ENCODE peak calls at places on chromosome 1, in seven cellular contexts. Z is HepG2, F is GM12878, T is H1, H is K562, P is HCT116, E is SK-N-SH. X is an unnamed sample.

GRCh38 chr1:47424336-47424982 is 8.4 kb downstream of the FOXE3 start:
- DNase-seq in T (no peak), H (peak), Z (peak), P (peak), E (peak), F (no peak), X (peak)

GRCh38 chr1:183604048-183604808 is 14.0 kb upstream of the NCF2 start:
- DNase-seq in T (no peak), P (no peak), E (no peak), Z (no peak), H (peak), F (peak), X (no peak)

GRCh38 chr1:30912913-30913652 is 4.5 kb upstream of the SDC3 start:
- DNase-seq in E (peak), T (no peak), P (no peak), H (no peak), F (no peak), Z (no peak), X (no peak)

GRCh38 chr1:183039985-183040447 is 16.8 kb downstream of the LAMC1 start:
- DNase-seq in T (no peak), H (no peak), F (no peak), Z (no peak), E (no peak), P (no peak), X (no peak)

GRCh38 chr1:240414237-240414636 is 197.7 kb downstream of the GREM2 start:
- DNase-seq in H (no peak), F (no peak), T (no peak), Z (no peak), E (no peak), P (no peak), X (no peak)

GRCh38 chr1:110535985-110536384 is 17.0 kb upstream of the KCNA10 start:
- DNase-seq in F (no peak), H (no peak), Z (no peak), E (no peak), T (no peak), P (no peak), X (no peak)

GRCh38 chr1:23546897-23547596 is 12.3 kb downstream of the ID3 start:
- DNase-seq in H (no peak), Z (no peak), P (no peak), F (no peak), E (no peak), T (no peak), X (no peak)

GRCh38 chr1:171142081-171142450 is 43.0 kb upstream of the FMO2 start:
- DNase-seq in T (no peak), P (no peak), H (no peak), Z (peak), F (no peak), E (no peak), X (no peak)

GRCh38 chr1:82562448-82562847 is 761.7 kb downstream of the ADGRL2 start:
- DNase-seq in Z (no peak), E (no peak), H (no peak), P (no peak), T (no peak), F (no peak), X (no peak)

GRCh38 chr1:243313635-243314536 is 58.0 kb downstream of the SDCCAG8 start:
- DNase-seq in H (no peak), F (peak), T (no peak), P (no peak), Z (no peak), E (no peak), X (no peak)

DNA sequence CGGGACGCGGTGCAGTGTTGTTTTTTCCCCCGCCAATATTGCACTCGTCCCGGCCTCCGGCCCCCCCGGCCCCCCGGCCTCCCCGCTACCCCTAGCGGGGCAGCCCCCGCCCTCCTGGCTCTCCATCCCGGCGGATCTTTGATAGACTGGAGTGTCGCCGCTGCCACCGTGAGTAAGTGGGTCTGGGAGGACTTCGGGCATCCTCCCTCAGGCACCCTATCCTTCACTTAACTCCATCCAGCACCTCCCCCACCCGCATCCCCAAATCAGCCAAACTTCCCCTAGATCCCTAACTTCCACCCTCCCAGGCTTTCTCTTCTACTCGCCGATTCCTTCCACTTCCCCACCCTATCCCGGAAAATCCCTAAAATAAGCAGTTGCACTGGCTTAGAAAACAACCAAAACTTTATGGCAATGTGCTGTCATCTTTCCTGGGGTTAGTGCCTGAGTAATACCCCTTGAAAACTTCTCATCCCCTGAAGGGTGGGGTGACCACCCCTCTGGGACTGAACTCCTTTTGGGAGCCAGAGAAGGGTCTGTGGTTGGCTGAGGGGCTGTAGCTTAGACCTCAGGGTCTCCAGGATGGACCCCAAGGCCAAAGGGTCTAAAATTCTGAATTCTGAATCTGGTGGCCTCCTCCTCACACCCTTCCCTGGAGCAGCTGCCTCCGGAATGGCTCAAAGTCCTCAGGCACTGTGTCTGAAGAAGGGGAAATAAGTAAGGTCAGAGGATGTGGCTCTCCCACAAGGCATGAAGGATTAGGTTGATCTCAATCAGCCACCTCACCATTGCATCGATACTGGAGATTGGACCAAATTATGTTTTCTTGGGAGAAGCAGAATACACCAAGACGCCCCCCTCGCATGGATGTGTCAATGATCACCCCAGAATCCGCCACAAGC is 12.2 kb downstream of the THBS3 start:
- DNase-seq in T (no peak), F (no peak), E (no peak), Z (no peak), P (no peak), H (no peak), X (no peak)
- TF ChIP-seq YY1 in T (no peak), F (no peak), E (no peak), Z (no peak), P (no peak), H (no peak), X (no peak)

GRCh38 chr1:247829651-247830050 is 5.7 kb upstream of the OR14A16 start:
- DNase-seq in P (no peak), T (no peak), H (no peak), Z (no peak), E (no peak), F (no peak), X (no peak)

GRCh38 chr1:247822060-247822459 is 1.9 kb downstream of the OR14A16 start:
- DNase-seq in E (no peak), Z (no peak), H (no peak), F (no peak), P (no peak), T (no peak), X (no peak)

GRCh38 chr1:247824023-247824422 is at the start of gene OR14A16:
- DNase-seq in E (no peak), F (no peak), Z (no peak), T (no peak), H (no peak), P (no peak), X (peak)

GRCh38 chr1:247825362-247825761 is 1.4 kb upstream of the OR14A16 start:
- DNase-seq in T (no peak), F (no peak), E (no peak), Z (no peak), H (peak), P (no peak), X (no peak)
- H3K9ac ChIP-seq in T (no peak), F (no peak), E (no peak), Z (no peak), H (no peak), P (no peak), X (no peak)

GRCh38 chr1:198075296-198075695 is 81.5 kb upstream of the NEK7 start:
- DNase-seq in P (no peak), F (no peak), H (no peak), Z (no peak), T (no peak), E (no peak), X (no peak)

GRCh38 chr1:198068280-198068679 is 88.5 kb upstream of the NEK7 start:
- DNase-seq in Z (no peak), E (no peak), T (no peak), P (no peak), F (no peak), H (no peak), X (no peak)

DNA sequence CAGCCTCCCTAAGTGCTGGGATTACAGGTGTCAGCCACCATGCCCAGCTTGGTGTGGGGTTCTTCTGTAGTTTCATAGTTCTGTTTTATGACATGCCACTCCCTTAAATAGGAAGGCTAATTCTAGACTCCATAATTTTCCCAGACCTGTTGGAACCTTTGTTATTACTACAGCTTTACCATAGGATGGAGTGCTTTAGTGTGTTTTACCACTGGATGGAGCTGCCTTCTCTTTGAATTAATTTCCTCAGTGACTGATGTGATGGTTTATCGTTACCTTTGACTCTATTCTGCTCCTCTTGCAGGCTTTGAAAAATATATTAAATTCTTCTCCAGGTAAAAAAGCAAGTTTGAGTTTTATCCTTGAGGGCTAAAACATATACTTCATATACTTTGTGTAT is 84.6 kb upstream of the NEK7 start:
- DNase-seq in E (no peak), F (no peak), H (no peak), P (no peak), Z (no peak), T (no peak), X (no peak)
- TF ChIP-seq YY1 in E (no peak), F (no peak), H (no peak), P (no peak), Z (no peak), T (no peak), X (no peak)

DNA sequence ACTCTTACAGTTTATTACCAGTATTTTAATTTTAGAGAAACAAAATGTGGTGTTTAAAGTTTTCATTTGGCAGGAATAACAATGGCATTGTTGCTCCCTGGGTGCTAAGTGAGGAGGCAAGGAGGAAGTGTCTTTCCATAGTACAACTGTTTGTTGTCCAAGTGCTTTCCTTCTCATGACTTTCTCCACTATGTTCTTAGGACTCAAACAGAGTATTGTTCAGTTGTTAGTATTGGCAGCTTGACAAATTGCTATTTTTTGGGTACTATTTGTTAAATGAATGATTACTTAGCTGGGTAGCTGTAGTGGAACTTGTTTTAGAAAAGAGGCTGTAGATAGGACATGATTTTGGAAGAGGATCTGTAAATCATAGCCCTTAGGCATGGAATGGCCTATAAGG is 7.5 kb downstream of the OTUD3 start:
- DNase-seq in T (no peak), Z (no peak), E (no peak), P (no peak), H (no peak), F (no peak), X (no peak)
- H3K9ac ChIP-seq in T (no peak), Z (peak), E (no peak), P (no peak), H (no peak), F (no peak), X (no peak)

DNA sequence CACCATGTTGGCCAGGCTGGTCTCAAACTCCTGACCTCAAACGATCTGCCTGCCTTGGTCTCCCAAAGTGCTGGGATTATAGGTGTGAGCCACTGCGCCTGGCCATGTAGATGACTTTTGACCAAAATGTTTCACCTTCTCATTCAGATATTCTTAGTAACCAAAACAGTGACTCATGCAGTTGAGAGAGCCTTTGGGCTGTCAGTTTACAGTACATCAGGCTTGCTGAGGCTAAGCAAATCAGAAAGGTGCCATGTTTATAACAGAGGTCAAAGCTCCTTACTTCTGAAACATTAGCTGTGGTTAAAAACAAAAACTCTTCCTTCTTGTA is 21.0 kb downstream of the CNIH4 start:
- DNase-seq in E (no peak), F (peak), T (no peak), P (no peak), Z (peak), H (no peak), X (no peak)
- TF ChIP-seq YY1 in E (no peak), F (no peak), T (no peak), P (no peak), Z (no peak), H (no peak), X (no peak)

GRCh38 chr1:20399196-20399595 is 86.8 kb downstream of the CAMK2N1 start:
- DNase-seq in Z (no peak), P (no peak), T (no peak), H (no peak), E (no peak), F (no peak), X (no peak)
- H3K9ac ChIP-seq in Z (no peak), P (no peak), T (no peak), H (no peak), E (no peak), F (no peak), X (no peak)

DNA sequence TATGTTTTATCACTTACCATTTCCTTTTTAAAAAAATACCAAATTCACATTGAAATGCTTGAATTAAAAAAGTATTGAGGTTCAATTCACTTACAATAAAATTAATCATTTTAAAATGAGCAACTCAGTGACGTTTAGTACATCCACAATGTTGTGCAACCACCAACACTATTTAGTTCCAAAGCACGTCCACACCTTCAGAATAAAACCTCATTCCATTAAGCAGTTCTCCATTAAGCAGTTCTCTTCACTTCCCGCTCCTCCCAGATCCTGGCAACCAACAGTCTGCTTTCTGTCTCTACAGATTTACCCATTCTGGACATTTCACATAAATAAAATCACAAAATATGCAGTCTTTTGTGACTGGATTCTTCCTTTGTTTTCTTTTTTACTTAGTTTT is 41.3 kb downstream of the GNG4 start:
- DNase-seq in P (no peak), E (no peak), H (no peak), T (no peak), F (no peak), Z (no peak), X (no peak)
- TF ChIP-seq YY1 in P (no peak), E (no peak), H (no peak), T (no peak), F (no peak), Z (no peak), X (no peak)

GRCh38 chr1:53731779-53732305 is 7.1 kb downstream of the GLIS1 start:
- DNase-seq in F (no peak), Z (no peak), P (no peak), H (no peak), T (no peak), E (no peak), X (no peak)
- H3K9ac ChIP-seq in F (no peak), Z (no peak), P (no peak), H (no peak), T (no peak), E (peak), X (no peak)

DNA sequence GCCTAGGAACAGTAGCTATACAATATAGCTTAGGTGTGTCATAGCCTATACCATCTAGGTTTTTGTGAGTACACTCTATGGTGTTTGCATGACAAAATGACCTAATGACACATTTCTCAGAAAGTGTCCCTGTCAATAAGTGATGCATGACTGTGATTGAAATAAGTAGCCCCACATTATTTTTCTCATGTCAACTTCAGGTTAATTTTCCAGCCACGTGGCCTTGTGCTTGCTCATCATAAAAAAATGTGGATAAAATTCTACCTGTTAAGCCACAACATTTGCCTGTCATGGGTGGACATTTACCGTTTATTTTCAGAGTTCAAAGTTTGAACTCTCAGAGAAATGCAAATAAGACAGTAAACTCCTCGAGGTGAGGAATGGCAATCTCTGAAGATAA is 5.5 kb downstream of the DISC1 start:
- DNase-seq in E (no peak), Z (peak), T (no peak), F (no peak), P (no peak), H (no peak), X (no peak)
- TF ChIP-seq YY1 in E (no peak), Z (no peak), T (no peak), F (no peak), P (no peak), H (no peak), X (no peak)